ENCODE peak calls at places on chromosomes 5 and 9, in five cellular contexts. J is CD8-positive, alpha-beta T cell; D is cardiac muscle cell; K is nephron progenitor cell; X is CD4-positive, alpha-beta T cell. E is an unnamed sample.

GRCh38 chr5:151682751-151683331 is 3.9 kb downstream of the SPARC start:
- DNase-seq in J (no peak), D (peak; percentile 49), K (no peak), X (no peak), E (no peak)

GRCh38 chr9:105148328-105149006 is 96.0 kb upstream of the SLC44A1 start:
- DNase-seq in J (no peak), D (no peak), K (peak; percentile 12), X (no peak), E (peak; percentile 60)

GRCh38 chr5:16579142-16579541 is 37.7 kb downstream of the RETREG1 start:
- DNase-seq in J (no peak), D (peak; percentile 43), K (no peak), X (no peak), E (peak; percentile 95)

GRCh38 chr5:90740244-90740799 is 181.7 kb downstream of the ADGRV1 start:
- DNase-seq in J (no peak), D (no peak), K (no peak), X (no peak), E (no peak)

GRCh38 chr9:27548055-27548741 is 18.6 kb upstream of the MOB3B start:
- DNase-seq in J (no peak), D (peak; percentile 63), K (no peak), X (no peak), E (peak; percentile 60)

GRCh38 chr9:69981686-69982450 is 61.8 kb upstream of the MAMDC2 start:
- DNase-seq in J (no peak), D (no peak), K (no peak), X (no peak), E (peak; percentile 83)

GRCh38 chr5:134549714-134550113 is 24.2 kb downstream of the JADE2 start:
- DNase-seq in J (no peak), D (no peak), K (no peak), X (no peak), E (no peak)

GRCh38 chr5:151264113-151264512 is 11.1 kb downstream of the GM2A start:
- DNase-seq in J (no peak), D (no peak), K (no peak), X (no peak), E (no peak)

GRCh38 chr5:17292434-17293015 is 75.1 kb downstream of the BASP1 start:
- DNase-seq in J (no peak), D (no peak), K (no peak), X (no peak), E (no peak)

GRCh38 chr9:127825319-127826051 is 22.8 kb downstream of the FPGS start:
- DNase-seq in J (no peak), D (peak; percentile 85), K (peak; percentile 92), X (no peak), E (peak; percentile 48)

GRCh38 chr9:119793272-119793671 is 424.0 kb upstream of the BRINP1 start:
- DNase-seq in J (no peak), D (no peak), K (no peak), X (no peak), E (peak; percentile 39)

GRCh38 chr9:93669116-93669957 is 93.0 kb downstream of the PHF2 start:
- DNase-seq in J (no peak), D (no peak), K (no peak), X (no peak), E (no peak)

GRCh38 chr5:83471405-83472212 is at the start of gene VCAN:
- DNase-seq in J (no peak), D (peak; percentile 93), K (peak; percentile 69), X (no peak), E (peak; percentile 63)

E was measured in NCI-H69.